ENCODE peak calls at places on chromosomes 7 and 10, in ten cellular contexts. G is EL; Y is left cardiac atrium; B is fibroblast of pulmonary artery; R is effector memory CD4-positive, alpha-beta T cell; W is activated naive CD8-positive, alpha-beta T cell treated with anti-CD3 and anti-CD28 coated beads, Interleukin-2, amount 50 U/mL, for 16 hours; A is stimulated activated CD8-positive, alpha-beta memory T cell treated with anti-CD3 and anti-CD28 coated beads, Interleukin-4, amount 100 ng/mL, for 4 hours; U is foreskin fibroblast; Q is psoas muscle; F is Kasumi-1. N is an unnamed sample.

GRCh38 chr10:118002581-118002980 is 44.2 kb downstream of the RAB11FIP2 start:
- DNase-seq in G (peak; percentile 57), U (peak; percentile 41), B (peak; percentile 60), W (no peak), F (no peak), Y (no peak), A (no peak), R (no peak), Q (no peak), N (no peak)

GRCh38 chr7:129150199-129150996 is 5.9 kb downstream of the TSPAN33 start:
- DNase-seq in A (no peak), R (no peak), B (no peak), G (no peak), Y (no peak), U (no peak), Q (no peak), F (peak; percentile 21), W (no peak), N (no peak)

GRCh38 chr7:48096273-48096672 is 7.2 kb downstream of the UPP1 start:
- DNase-seq in G (no peak), Y (no peak), B (no peak), W (no peak), U (no peak), R (no peak), F (no peak), A (no peak), Q (no peak), N (no peak)

GRCh38 chr7:116780966-116781365 is 81.4 kb upstream of the CAPZA2 start:
- DNase-seq in Y (no peak), B (no peak), U (no peak), Q (no peak), A (no peak), R (no peak), F (no peak), W (no peak), G (no peak), N (no peak)

GRCh38 chr10:67606572-67606971 is 89.4 kb downstream of the CTNNA3 start:
- DNase-seq in G (peak; percentile 94), F (no peak), Y (no peak), B (peak; percentile 70), R (no peak), Q (no peak), A (no peak), W (no peak), U (peak; percentile 71), N (peak; percentile 7)

GRCh38 chr10:5888843-5889623 is 660 bp downstream of the ANKRD16 start:
- DNase-seq in G (peak; percentile 38), F (peak; percentile 48), U (peak; percentile 56), R (peak; percentile 2), A (no peak), Y (peak; percentile 38), B (peak; percentile 14), Q (peak; percentile 59), W (no peak), N (peak; percentile 47)

GRCh38 chr10:125266966-125267365 is 106.6 kb upstream of the CTBP2 start:
- DNase-seq in R (no peak), Y (no peak), U (no peak), G (no peak), B (no peak), W (no peak), F (no peak), Q (no peak), A (no peak), N (no peak)

GRCh38 chr10:7649673-7650330 is 17.0 kb downstream of the ITIH5 start:
- DNase-seq in U (no peak), A (no peak), F (no peak), R (no peak), W (no peak), Y (peak; percentile 35), B (no peak), G (no peak), Q (no peak), N (peak; percentile 78)